ENCODE peak calls at places on chromosome 17, in eight cellular contexts. One of them, this sample, is unnamed.

GRCh38 chr17:47983492-47984223 is 12.7 kb downstream of the CDK5RAP3 start:
- DNase-seq in AG04450: no peak
- DNase-seq in activated T-helper 1 cell treated with anti-CD3 and anti-CD28 coated beads, Interleukin-2, amount 50 U/mL, for 16 hours: no peak
- DNase-seq in nucleus accumbens: no peak
- DNase-seq in progenitor cell of endocrine pancreas: no peak
- DNase-seq in mucosa of descending colon: no peak
- DNase-seq in HS-27A: no peak
- DNase-seq in naive thymus-derived CD4-positive, alpha-beta T cell: no peak
- DNase-seq in this sample: no peak

GRCh38 chr17:55751720-55752250 is 934 bp downstream of the PCTP start:
- DNase-seq in AG04450: no peak
- DNase-seq in activated T-helper 1 cell treated with anti-CD3 and anti-CD28 coated beads, Interleukin-2, amount 50 U/mL, for 16 hours: no peak
- DNase-seq in nucleus accumbens: no peak
- DNase-seq in progenitor cell of endocrine pancreas: no peak
- DNase-seq in mucosa of descending colon: no peak
- DNase-seq in HS-27A: no peak
- DNase-seq in naive thymus-derived CD4-positive, alpha-beta T cell: no peak
- DNase-seq in this sample: peak

GRCh38 chr17:61007980-61008379 is 330.3 kb downstream of the BCAS3 start:
- DNase-seq in AG04450: no peak
- DNase-seq in activated T-helper 1 cell treated with anti-CD3 and anti-CD28 coated beads, Interleukin-2, amount 50 U/mL, for 16 hours: no peak
- DNase-seq in nucleus accumbens: no peak
- DNase-seq in progenitor cell of endocrine pancreas: no peak
- DNase-seq in mucosa of descending colon: peak
- DNase-seq in HS-27A: no peak
- DNase-seq in naive thymus-derived CD4-positive, alpha-beta T cell: no peak
- DNase-seq in this sample: no peak

GRCh38 chr17:13597723-13598347 is 3.9 kb downstream of the HS3ST3A1 start:
- DNase-seq in AG04450: no peak
- DNase-seq in activated T-helper 1 cell treated with anti-CD3 and anti-CD28 coated beads, Interleukin-2, amount 50 U/mL, for 16 hours: no peak
- DNase-seq in nucleus accumbens: no peak
- DNase-seq in progenitor cell of endocrine pancreas: no peak
- DNase-seq in mucosa of descending colon: peak
- DNase-seq in HS-27A: no peak
- DNase-seq in naive thymus-derived CD4-positive, alpha-beta T cell: no peak
- DNase-seq in this sample: no peak

GRCh38 chr17:48457080-48457836 is 27.2 kb upstream of the SKAP1 start:
- DNase-seq in AG04450: no peak
- DNase-seq in activated T-helper 1 cell treated with anti-CD3 and anti-CD28 coated beads, Interleukin-2, amount 50 U/mL, for 16 hours: peak
- DNase-seq in nucleus accumbens: no peak
- DNase-seq in progenitor cell of endocrine pancreas: peak
- DNase-seq in mucosa of descending colon: peak
- DNase-seq in HS-27A: no peak
- DNase-seq in naive thymus-derived CD4-positive, alpha-beta T cell: peak
- DNase-seq in this sample: no peak

GRCh38 chr17:62825182-62825581 is 17.1 kb upstream of the MARCHF10 start:
- DNase-seq in AG04450: no peak
- DNase-seq in activated T-helper 1 cell treated with anti-CD3 and anti-CD28 coated beads, Interleukin-2, amount 50 U/mL, for 16 hours: no peak
- DNase-seq in nucleus accumbens: no peak
- DNase-seq in progenitor cell of endocrine pancreas: no peak
- DNase-seq in mucosa of descending colon: no peak
- DNase-seq in HS-27A: no peak
- DNase-seq in naive thymus-derived CD4-positive, alpha-beta T cell: no peak
- DNase-seq in this sample: no peak

GRCh38 chr17:82943339-82943738 is 103.5 kb upstream of the ZNF750 start:
- DNase-seq in AG04450: no peak
- DNase-seq in activated T-helper 1 cell treated with anti-CD3 and anti-CD28 coated beads, Interleukin-2, amount 50 U/mL, for 16 hours: no peak
- DNase-seq in nucleus accumbens: no peak
- DNase-seq in progenitor cell of endocrine pancreas: no peak
- DNase-seq in mucosa of descending colon: no peak
- DNase-seq in HS-27A: no peak
- DNase-seq in naive thymus-derived CD4-positive, alpha-beta T cell: no peak
- DNase-seq in this sample: no peak

GRCh38 chr17:48244121-48244711 is 136.7 kb downstream of the SNX11 start:
- DNase-seq in AG04450: no peak
- DNase-seq in activated T-helper 1 cell treated with anti-CD3 and anti-CD28 coated beads, Interleukin-2, amount 50 U/mL, for 16 hours: no peak
- DNase-seq in nucleus accumbens: no peak
- DNase-seq in progenitor cell of endocrine pancreas: no peak
- DNase-seq in mucosa of descending colon: peak
- DNase-seq in HS-27A: no peak
- DNase-seq in naive thymus-derived CD4-positive, alpha-beta T cell: no peak
- DNase-seq in this sample: no peak

GRCh38 chr17:45775576-45776011 is 8.5 kb upstream of the CRHR1 start:
- DNase-seq in AG04450: no peak
- DNase-seq in activated T-helper 1 cell treated with anti-CD3 and anti-CD28 coated beads, Interleukin-2, amount 50 U/mL, for 16 hours: no peak
- DNase-seq in nucleus accumbens: no peak
- DNase-seq in progenitor cell of endocrine pancreas: no peak
- DNase-seq in mucosa of descending colon: peak
- DNase-seq in HS-27A: no peak
- DNase-seq in naive thymus-derived CD4-positive, alpha-beta T cell: no peak
- DNase-seq in this sample: no peak

GRCh38 chr17:74334393-74335039 is 8.5 kb downstream of the KIF19 start:
- DNase-seq in AG04450: no peak
- DNase-seq in activated T-helper 1 cell treated with anti-CD3 and anti-CD28 coated beads, Interleukin-2, amount 50 U/mL, for 16 hours: no peak
- DNase-seq in nucleus accumbens: no peak
- DNase-seq in progenitor cell of endocrine pancreas: no peak
- DNase-seq in mucosa of descending colon: no peak
- DNase-seq in HS-27A: no peak
- DNase-seq in naive thymus-derived CD4-positive, alpha-beta T cell: no peak
- DNase-seq in this sample: no peak

GRCh38 chr17:21007646-21008045 is 35.2 kb downstream of the USP22 start:
- DNase-seq in AG04450: no peak
- DNase-seq in activated T-helper 1 cell treated with anti-CD3 and anti-CD28 coated beads, Interleukin-2, amount 50 U/mL, for 16 hours: no peak
- DNase-seq in nucleus accumbens: no peak
- DNase-seq in progenitor cell of endocrine pancreas: no peak
- DNase-seq in mucosa of descending colon: no peak
- DNase-seq in HS-27A: no peak
- DNase-seq in naive thymus-derived CD4-positive, alpha-beta T cell: no peak
- DNase-seq in this sample: no peak

GRCh38 chr17:50347894-50348291 is 2.0 kb downstream of the XYLT2 start:
- DNase-seq in AG04450: no peak
- DNase-seq in activated T-helper 1 cell treated with anti-CD3 and anti-CD28 coated beads, Interleukin-2, amount 50 U/mL, for 16 hours: no peak
- DNase-seq in nucleus accumbens: no peak
- DNase-seq in progenitor cell of endocrine pancreas: no peak
- DNase-seq in mucosa of descending colon: no peak
- DNase-seq in HS-27A: no peak
- DNase-seq in naive thymus-derived CD4-positive, alpha-beta T cell: no peak
- DNase-seq in this sample: no peak

GRCh38 chr17:835263-835662 is 53.1 kb downstream of the MRM3 start:
- DNase-seq in AG04450: peak
- DNase-seq in activated T-helper 1 cell treated with anti-CD3 and anti-CD28 coated beads, Interleukin-2, amount 50 U/mL, for 16 hours: no peak
- DNase-seq in nucleus accumbens: no peak
- DNase-seq in progenitor cell of endocrine pancreas: no peak
- DNase-seq in mucosa of descending colon: no peak
- DNase-seq in HS-27A: peak
- DNase-seq in naive thymus-derived CD4-positive, alpha-beta T cell: no peak
- DNase-seq in this sample: peak

GRCh38 chr17:19410875-19411291 is at the start of gene RNF112:
- DNase-seq in AG04450: no peak
- DNase-seq in activated T-helper 1 cell treated with anti-CD3 and anti-CD28 coated beads, Interleukin-2, amount 50 U/mL, for 16 hours: no peak
- DNase-seq in nucleus accumbens: no peak
- DNase-seq in progenitor cell of endocrine pancreas: no peak
- DNase-seq in mucosa of descending colon: no peak
- DNase-seq in HS-27A: no peak
- DNase-seq in naive thymus-derived CD4-positive, alpha-beta T cell: no peak
- DNase-seq in this sample: no peak

GRCh38 chr17:76394166-76394565 is 9.8 kb downstream of the SPHK1 start:
- DNase-seq in AG04450: no peak
- DNase-seq in activated T-helper 1 cell treated with anti-CD3 and anti-CD28 coated beads, Interleukin-2, amount 50 U/mL, for 16 hours: no peak
- DNase-seq in nucleus accumbens: no peak
- DNase-seq in progenitor cell of endocrine pancreas: no peak
- DNase-seq in mucosa of descending colon: no peak
- DNase-seq in HS-27A: no peak
- DNase-seq in naive thymus-derived CD4-positive, alpha-beta T cell: no peak
- DNase-seq in this sample: no peak

GRCh38 chr17:5821813-5822212 is 237.5 kb upstream of the NLRP1 start:
- DNase-seq in AG04450: no peak
- DNase-seq in activated T-helper 1 cell treated with anti-CD3 and anti-CD28 coated beads, Interleukin-2, amount 50 U/mL, for 16 hours: no peak
- DNase-seq in nucleus accumbens: no peak
- DNase-seq in progenitor cell of endocrine pancreas: no peak
- DNase-seq in mucosa of descending colon: no peak
- DNase-seq in HS-27A: no peak
- DNase-seq in naive thymus-derived CD4-positive, alpha-beta T cell: no peak
- DNase-seq in this sample: no peak

GRCh38 chr17:58666858-58667267 is 25.0 kb downstream of the TEX14 start:
- DNase-seq in AG04450: no peak
- DNase-seq in activated T-helper 1 cell treated with anti-CD3 and anti-CD28 coated beads, Interleukin-2, amount 50 U/mL, for 16 hours: no peak
- DNase-seq in nucleus accumbens: no peak
- DNase-seq in progenitor cell of endocrine pancreas: no peak
- DNase-seq in mucosa of descending colon: peak
- DNase-seq in HS-27A: no peak
- DNase-seq in naive thymus-derived CD4-positive, alpha-beta T cell: peak
- DNase-seq in this sample: no peak

GRCh38 chr17:35373984-35374765 is 754 bp upstream of the SLFN11 start:
- DNase-seq in AG04450: no peak
- DNase-seq in activated T-helper 1 cell treated with anti-CD3 and anti-CD28 coated beads, Interleukin-2, amount 50 U/mL, for 16 hours: peak
- DNase-seq in nucleus accumbens: no peak
- DNase-seq in progenitor cell of endocrine pancreas: no peak
- DNase-seq in mucosa of descending colon: peak
- DNase-seq in HS-27A: peak
- DNase-seq in naive thymus-derived CD4-positive, alpha-beta T cell: peak
- DNase-seq in this sample: peak

GRCh38 chr17:40915199-40915661 is 22.2 kb downstream of the KRT23 start:
- DNase-seq in AG04450: peak
- DNase-seq in activated T-helper 1 cell treated with anti-CD3 and anti-CD28 coated beads, Interleukin-2, amount 50 U/mL, for 16 hours: no peak
- DNase-seq in nucleus accumbens: no peak
- DNase-seq in progenitor cell of endocrine pancreas: no peak
- DNase-seq in mucosa of descending colon: no peak
- DNase-seq in HS-27A: peak
- DNase-seq in naive thymus-derived CD4-positive, alpha-beta T cell: no peak
- DNase-seq in this sample: peak

GRCh38 chr17:79446347-79446746 is 164.5 kb downstream of the RBFOX3 start:
- DNase-seq in AG04450: no peak
- DNase-seq in activated T-helper 1 cell treated with anti-CD3 and anti-CD28 coated beads, Interleukin-2, amount 50 U/mL, for 16 hours: no peak
- DNase-seq in nucleus accumbens: no peak
- DNase-seq in progenitor cell of endocrine pancreas: no peak
- DNase-seq in mucosa of descending colon: no peak
- DNase-seq in HS-27A: no peak
- DNase-seq in naive thymus-derived CD4-positive, alpha-beta T cell: no peak
- DNase-seq in this sample: no peak

GRCh38 chr17:7882068-7882467 is 6.5 kb upstream of the CHD3 start:
- DNase-seq in AG04450: no peak
- DNase-seq in activated T-helper 1 cell treated with anti-CD3 and anti-CD28 coated beads, Interleukin-2, amount 50 U/mL, for 16 hours: no peak
- DNase-seq in nucleus accumbens: no peak
- DNase-seq in progenitor cell of endocrine pancreas: no peak
- DNase-seq in mucosa of descending colon: no peak
- DNase-seq in HS-27A: no peak
- DNase-seq in naive thymus-derived CD4-positive, alpha-beta T cell: no peak
- DNase-seq in this sample: no peak

GRCh38 chr17:76088868-76089576 is 10.0 kb downstream of the ZACN start:
- DNase-seq in AG04450: no peak
- DNase-seq in activated T-helper 1 cell treated with anti-CD3 and anti-CD28 coated beads, Interleukin-2, amount 50 U/mL, for 16 hours: no peak
- DNase-seq in nucleus accumbens: no peak
- DNase-seq in progenitor cell of endocrine pancreas: no peak
- DNase-seq in mucosa of descending colon: no peak
- DNase-seq in HS-27A: no peak
- DNase-seq in naive thymus-derived CD4-positive, alpha-beta T cell: no peak
- DNase-seq in this sample: no peak

GRCh38 chr17:61786088-61786487 is 77.2 kb downstream of the BRIP1 start:
- DNase-seq in AG04450: no peak
- DNase-seq in activated T-helper 1 cell treated with anti-CD3 and anti-CD28 coated beads, Interleukin-2, amount 50 U/mL, for 16 hours: no peak
- DNase-seq in nucleus accumbens: no peak
- DNase-seq in progenitor cell of endocrine pancreas: no peak
- DNase-seq in mucosa of descending colon: no peak
- DNase-seq in HS-27A: no peak
- DNase-seq in naive thymus-derived CD4-positive, alpha-beta T cell: no peak
- DNase-seq in this sample: no peak

GRCh38 chr17:50569592-50569991 is 9.1 kb downstream of the CACNA1G start:
- DNase-seq in AG04450: no peak
- DNase-seq in activated T-helper 1 cell treated with anti-CD3 and anti-CD28 coated beads, Interleukin-2, amount 50 U/mL, for 16 hours: no peak
- DNase-seq in nucleus accumbens: no peak
- DNase-seq in progenitor cell of endocrine pancreas: no peak
- DNase-seq in mucosa of descending colon: no peak
- DNase-seq in HS-27A: no peak
- DNase-seq in naive thymus-derived CD4-positive, alpha-beta T cell: no peak
- DNase-seq in this sample: no peak

GRCh38 chr17:80639658-80640057 is 95.0 kb downstream of the RPTOR start:
- DNase-seq in AG04450: no peak
- DNase-seq in activated T-helper 1 cell treated with anti-CD3 and anti-CD28 coated beads, Interleukin-2, amount 50 U/mL, for 16 hours: no peak
- DNase-seq in nucleus accumbens: no peak
- DNase-seq in progenitor cell of endocrine pancreas: no peak
- DNase-seq in mucosa of descending colon: no peak
- DNase-seq in HS-27A: no peak
- DNase-seq in naive thymus-derived CD4-positive, alpha-beta T cell: no peak
- DNase-seq in this sample: no peak

GRCh38 chr17:72387969-72388368 is 267.1 kb downstream of the SOX9 start:
- DNase-seq in AG04450: no peak
- DNase-seq in activated T-helper 1 cell treated with anti-CD3 and anti-CD28 coated beads, Interleukin-2, amount 50 U/mL, for 16 hours: no peak
- DNase-seq in nucleus accumbens: no peak
- DNase-seq in progenitor cell of endocrine pancreas: no peak
- DNase-seq in mucosa of descending colon: no peak
- DNase-seq in HS-27A: no peak
- DNase-seq in naive thymus-derived CD4-positive, alpha-beta T cell: no peak
- DNase-seq in this sample: no peak

GRCh38 chr17:12024332-12024731 is 3.7 kb downstream of the MAP2K4 start:
- DNase-seq in AG04450: peak
- DNase-seq in activated T-helper 1 cell treated with anti-CD3 and anti-CD28 coated beads, Interleukin-2, amount 50 U/mL, for 16 hours: no peak
- DNase-seq in nucleus accumbens: no peak
- DNase-seq in progenitor cell of endocrine pancreas: no peak
- DNase-seq in mucosa of descending colon: no peak
- DNase-seq in HS-27A: no peak
- DNase-seq in naive thymus-derived CD4-positive, alpha-beta T cell: no peak
- DNase-seq in this sample: peak

GRCh38 chr17:44898768-44899073 is 524 bp downstream of the EFTUD2 start:
- DNase-seq in AG04450: no peak
- DNase-seq in activated T-helper 1 cell treated with anti-CD3 and anti-CD28 coated beads, Interleukin-2, amount 50 U/mL, for 16 hours: no peak
- DNase-seq in nucleus accumbens: no peak
- DNase-seq in progenitor cell of endocrine pancreas: no peak
- DNase-seq in mucosa of descending colon: no peak
- DNase-seq in HS-27A: no peak
- DNase-seq in naive thymus-derived CD4-positive, alpha-beta T cell: no peak
- DNase-seq in this sample: no peak

GRCh38 chr17:43449470-43450202 is 34.1 kb upstream of the DHX8 start:
- DNase-seq in AG04450: no peak
- DNase-seq in activated T-helper 1 cell treated with anti-CD3 and anti-CD28 coated beads, Interleukin-2, amount 50 U/mL, for 16 hours: no peak
- DNase-seq in nucleus accumbens: no peak
- DNase-seq in progenitor cell of endocrine pancreas: no peak
- DNase-seq in mucosa of descending colon: no peak
- DNase-seq in HS-27A: no peak
- DNase-seq in naive thymus-derived CD4-positive, alpha-beta T cell: no peak
- DNase-seq in this sample: no peak